ENCODE peak calls at places on chromosome 5, in four cellular contexts. One of them, this sample, is unnamed.

GRCh38 chr5:135654646-135655045 is 75.9 kb upstream of the CXCL14 start:
- DNase-seq in GM12865: no peak
- DNase-seq in substantia nigra: no peak
- DNase-seq in iris pigment epithelial cell: no peak
- DNase-seq in this sample: no peak

GRCh38 chr5:102231693-102232619 is 64.1 kb downstream of the SLCO4C1 start:
- DNase-seq in iris pigment epithelial cell: peak
- DNase-seq in substantia nigra: no peak
- DNase-seq in GM12865: peak
- DNase-seq in this sample: no peak

GRCh38 chr5:135227064-135228022 is 171.7 kb downstream of the MACROH2A1 start:
- DNase-seq in GM12865: no peak
- DNase-seq in substantia nigra: no peak
- DNase-seq in iris pigment epithelial cell: no peak
- DNase-seq in this sample: no peak

GRCh38 chr5:123089971-123090640 is 1.1 kb downstream of the PRDM6 start:
- DNase-seq in substantia nigra: no peak
- DNase-seq in iris pigment epithelial cell: peak
- DNase-seq in GM12865: peak
- DNase-seq in this sample: peak

GRCh38 chr5:73454379-73455036 is 5.9 kb upstream of the FOXD1 start:
- DNase-seq in substantia nigra: no peak
- DNase-seq in iris pigment epithelial cell: peak
- DNase-seq in GM12865: peak
- DNase-seq in this sample: peak

GRCh38 chr5:140000332-140000731 is 42.8 kb downstream of the NRG2 start:
- DNase-seq in GM12865: no peak
- DNase-seq in substantia nigra: no peak
- DNase-seq in iris pigment epithelial cell: no peak
- DNase-seq in this sample: no peak

GRCh38 chr5:18797241-18797640 is 1163.0 kb downstream of the TAF11L14 start:
- DNase-seq in substantia nigra: no peak
- DNase-seq in iris pigment epithelial cell: peak
- DNase-seq in GM12865: no peak
- DNase-seq in this sample: peak

GRCh38 chr5:62385136-62385535 is 18.6 kb downstream of the DIMT1 start:
- DNase-seq in GM12865: no peak
- DNase-seq in iris pigment epithelial cell: peak
- DNase-seq in substantia nigra: no peak
- DNase-seq in this sample: no peak

GRCh38 chr5:120293796-120294195 is 170.3 kb upstream of the PRR16 start:
- DNase-seq in iris pigment epithelial cell: peak
- DNase-seq in GM12865: no peak
- DNase-seq in substantia nigra: no peak
- DNase-seq in this sample: peak

GRCh38 chr5:43192558-43193170 is 639 bp downstream of the NIM1K start:
- DNase-seq in GM12865: peak
- DNase-seq in iris pigment epithelial cell: peak
- DNase-seq in substantia nigra: peak
- DNase-seq in this sample: peak

GRCh38 chr5:155193483-155194107 is 180.0 kb downstream of the KIF4B start:
- DNase-seq in iris pigment epithelial cell: no peak
- DNase-seq in substantia nigra: no peak
- DNase-seq in GM12865: no peak
- DNase-seq in this sample: no peak

GRCh38 chr5:99715921-99716320 is 787.1 kb upstream of the CHD1 start:
- DNase-seq in iris pigment epithelial cell: no peak
- DNase-seq in GM12865: no peak
- DNase-seq in substantia nigra: no peak
- DNase-seq in this sample: no peak

GRCh38 chr5:93782978-93783377 is 41.6 kb upstream of the POU5F2 start:
- DNase-seq in GM12865: no peak
- DNase-seq in iris pigment epithelial cell: peak
- DNase-seq in substantia nigra: no peak
- DNase-seq in this sample: no peak

GRCh38 chr5:155274484-155274883 is 260.9 kb downstream of the KIF4B start:
- DNase-seq in substantia nigra: no peak
- DNase-seq in iris pigment epithelial cell: no peak
- DNase-seq in GM12865: no peak
- DNase-seq in this sample: no peak

GRCh38 chr5:90014420-90014819 is 395.1 kb downstream of the CETN3 start:
- DNase-seq in GM12865: peak
- DNase-seq in substantia nigra: no peak
- DNase-seq in iris pigment epithelial cell: no peak
- DNase-seq in this sample: no peak

GRCh38 chr5:157511656-157512644 is 51.9 kb downstream of the NIPAL4 start:
- DNase-seq in iris pigment epithelial cell: peak
- DNase-seq in substantia nigra: no peak
- DNase-seq in GM12865: no peak
- DNase-seq in this sample: peak

GRCh38 chr5:35308391-35308790 is 78.1 kb upstream of the PRLR start:
- DNase-seq in substantia nigra: no peak
- DNase-seq in iris pigment epithelial cell: no peak
- DNase-seq in GM12865: peak
- DNase-seq in this sample: no peak

GRCh38 chr5:759111-759741 is 25.3 kb downstream of the ZDHHC11B start:
- DNase-seq in iris pigment epithelial cell: no peak
- DNase-seq in substantia nigra: no peak
- DNase-seq in GM12865: no peak
- DNase-seq in this sample: no peak

GRCh38 chr5:488744-489688 is 35.2 kb downstream of the SLC9A3 start:
- DNase-seq in iris pigment epithelial cell: no peak
- DNase-seq in substantia nigra: no peak
- DNase-seq in GM12865: no peak
- DNase-seq in this sample: no peak

GRCh38 chr5:53479656-53480473 is 564 bp upstream of the FST start:
- DNase-seq in substantia nigra: no peak
- DNase-seq in iris pigment epithelial cell: peak
- DNase-seq in GM12865: peak
- DNase-seq in this sample: peak

GRCh38 chr5:152607393-152608165 is 202.5 kb upstream of the NMUR2 start:
- DNase-seq in substantia nigra: no peak
- DNase-seq in GM12865: no peak
- DNase-seq in iris pigment epithelial cell: no peak
- DNase-seq in this sample: no peak

GRCh38 chr5:102722930-102723329 is 32.2 kb upstream of the PAM start:
- DNase-seq in GM12865: no peak
- DNase-seq in substantia nigra: no peak
- DNase-seq in iris pigment epithelial cell: peak
- DNase-seq in this sample: peak

GRCh38 chr5:87113848-87114247 is 153.8 kb upstream of the RASA1 start:
- DNase-seq in GM12865: no peak
- DNase-seq in substantia nigra: no peak
- DNase-seq in iris pigment epithelial cell: peak
- DNase-seq in this sample: peak

GRCh38 chr5:88684136-88684500 is 198.9 kb downstream of the MEF2C start:
- DNase-seq in iris pigment epithelial cell: no peak
- DNase-seq in substantia nigra: no peak
- DNase-seq in GM12865: no peak
- DNase-seq in this sample: no peak

This sample was measured in Daoy.